ENCODE peak calls at places on chromosome X, in seven cellular contexts. L is MCF 10A, I is activated B cell treated with CpG ODN at 0.5 μM for 24 hours, X is AG09309, F is OCI-LY7, O is GM12865, W is progenitor cell of endocrine pancreas. V is an unnamed sample.

GRCh38 chrX:70970482-70970999 is 39.6 kb upstream of the SLC7A3 start:
- DNase-seq in L (peak), I (no peak), X (no peak), F (peak), O (peak), W (no peak), V (no peak)

GRCh38 chrX:65196758-65197371 is 220.6 kb upstream of the ZC4H2 start:
- DNase-seq in L (no peak), I (no peak), X (no peak), F (peak), O (peak), W (peak), V (peak)

GRCh38 chrX:29965634-29966033 is 249.7 kb upstream of the MAGEB2 start:
- DNase-seq in L (no peak), I (no peak), X (no peak), F (no peak), O (no peak), W (no peak), V (no peak)

GRCh38 chrX:118530537-118530936 is 34.9 kb downstream of the DOCK11 start:
- DNase-seq in L (peak), I (no peak), X (no peak), F (no peak), O (peak), W (no peak), V (no peak)

GRCh38 chrX:13495232-13495631 is 74.2 kb upstream of the EGFL6 start:
- DNase-seq in L (no peak), I (no peak), X (no peak), F (no peak), O (no peak), W (no peak), V (no peak)

GRCh38 chrX:53321216-53321942 is 40.0 kb upstream of the IQSEC2 start:
- DNase-seq in L (no peak), I (no peak), X (no peak), F (no peak), O (no peak), W (no peak), V (peak)

GRCh38 chrX:38806875-38807601 is 5.8 kb downstream of the MID1IP1 start:
- DNase-seq in L (no peak), I (no peak), X (no peak), F (peak), O (no peak), W (no peak), V (no peak)

GRCh38 chrX:68872171-68872570 is 43.4 kb downstream of the EFNB1 start:
- DNase-seq in L (peak), I (no peak), X (no peak), F (no peak), O (no peak), W (no peak), V (no peak)

GRCh38 chrX:135330709-135331108 is 21.4 kb downstream of the ETDC start:
- DNase-seq in L (no peak), I (no peak), X (no peak), F (no peak), O (no peak), W (no peak), V (no peak)

GRCh38 chrX:107674480-107675364 is 46.4 kb downstream of the PRPS1 start:
- DNase-seq in L (peak), I (no peak), X (no peak), F (peak), O (peak), W (no peak), V (peak)

GRCh38 chrX:143837444-143837843 is 46.4 kb upstream of the UBE2NL start:
- DNase-seq in L (no peak), I (no peak), X (no peak), F (no peak), O (no peak), W (no peak), V (no peak)

GRCh38 chrX:13597928-13598327 is 28.5 kb downstream of the EGFL6 start:
- DNase-seq in L (peak), I (no peak), X (no peak), F (no peak), O (no peak), W (no peak), V (no peak)

GRCh38 chrX:43808231-43808630 is 74.0 kb downstream of the MAOB start:
- DNase-seq in L (no peak), I (no peak), X (no peak), F (no peak), O (no peak), W (no peak), V (no peak)

GRCh38 chrX:114841051-114841450 is 176.4 kb downstream of the IL13RA2 start:
- DNase-seq in L (no peak), I (no peak), X (peak), F (no peak), O (no peak), W (no peak), V (no peak)

GRCh38 chrX:107978707-107979307 is 3.4 kb downstream of the TEX13B start:
- DNase-seq in L (peak), I (no peak), X (no peak), F (peak), O (peak), W (no peak), V (no peak)

GRCh38 chrX:134849390-134849789 is 141.4 kb upstream of the SMIM10 start:
- DNase-seq in L (peak), I (no peak), X (peak), F (no peak), O (no peak), W (no peak), V (no peak)

GRCh38 chrX:43641691-43642090 is 14.4 kb upstream of the MAOA start:
- DNase-seq in L (no peak), I (no peak), X (no peak), F (no peak), O (no peak), W (no peak), V (no peak)

GRCh38 chrX:37684426-37684825 is 1.2 kb upstream of the XK start:
- DNase-seq in L (no peak), I (no peak), X (no peak), F (no peak), O (no peak), W (no peak), V (no peak)

GRCh38 chrX:36414056-36414455 is 494.5 kb downstream of the CFAP47 start:
- DNase-seq in L (no peak), I (no peak), X (no peak), F (no peak), O (no peak), W (no peak), V (no peak)

DNA sequence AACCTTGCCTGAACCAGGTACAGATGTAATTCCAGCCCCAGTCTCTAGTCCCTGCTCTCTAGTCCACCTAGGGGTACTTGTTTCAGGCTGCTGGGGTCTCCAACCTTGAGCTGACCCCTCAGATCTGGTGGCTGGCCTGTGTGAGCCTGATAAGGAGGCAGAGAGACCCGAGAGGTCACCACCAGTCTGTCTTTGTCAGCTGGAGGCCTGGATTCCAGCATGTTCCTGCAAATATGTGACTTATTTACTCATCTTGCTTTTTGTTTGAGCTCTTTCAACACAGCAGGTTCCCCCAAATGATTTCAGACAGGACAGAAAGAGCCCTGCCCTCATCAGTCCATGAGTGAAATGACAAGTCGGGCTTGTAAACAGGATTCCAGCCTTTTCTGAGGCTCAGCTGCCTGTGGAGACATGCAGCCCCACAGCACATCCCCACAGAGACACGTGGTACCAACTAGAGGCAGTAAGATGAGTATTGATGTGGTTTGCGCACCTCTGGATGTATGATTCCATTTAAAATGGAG is 37.5 kb upstream of the STK26 start:
- DNase-seq in L (no peak), I (no peak), X (no peak), F (no peak), O (no peak), W (no peak), V (no peak)
- TF ChIP-seq CTCF in L (no peak), I (no peak), X (no peak), F (no peak), O (no peak), W (no peak), V (no peak)

GRCh38 chrX:120450163-120450562 is 18.9 kb downstream of the LAMP2 start:
- DNase-seq in L (peak), I (no peak), X (no peak), F (peak), O (peak), W (no peak), V (no peak)
- TF ChIP-seq CTCF in L (peak), I (no peak), X (peak), F (peak), O (no peak), W (peak), V (peak)

GRCh38 chrX:17736856-17737706 is at the start of gene SCML1:
- DNase-seq in L (peak), I (peak), X (peak), F (no peak), O (peak), W (peak), V (peak)
- TF ChIP-seq CTCF in L (no peak), I (no peak), X (no peak), F (no peak), O (no peak), W (no peak), V (no peak)

DNA sequence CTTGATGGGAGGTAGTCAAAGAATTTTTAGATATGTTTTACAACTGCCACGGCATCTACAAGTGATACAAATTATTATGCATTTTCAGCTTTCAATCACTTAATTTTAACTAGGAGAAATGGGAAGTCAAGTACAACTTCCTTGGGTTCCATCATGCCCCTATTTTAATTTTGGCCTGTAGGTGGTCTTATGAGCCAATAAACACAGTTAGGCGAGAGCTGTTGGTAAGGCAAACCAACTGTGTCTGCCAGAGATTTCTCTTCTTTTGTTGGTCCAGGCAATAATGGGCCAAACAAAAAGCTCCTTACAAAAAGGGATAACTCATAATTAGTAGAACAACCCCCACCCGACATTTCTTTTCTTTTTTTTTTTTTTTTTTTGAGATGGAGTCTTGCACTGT is 63.3 kb upstream of the ARX start:
- DNase-seq in L (no peak), I (no peak), X (no peak), F (peak), O (no peak), W (no peak), V (no peak)
- TF ChIP-seq CTCF in L (no peak), I (no peak), X (no peak), F (no peak), O (no peak), W (no peak), V (no peak)

GRCh38 chrX:47169726-47170515 is 23.7 kb upstream of the UBA1 start:
- DNase-seq in L (peak), I (no peak), X (peak), F (no peak), O (no peak), W (no peak), V (no peak)

GRCh38 chrX:47171996-47172395 is 21.6 kb upstream of the UBA1 start:
- DNase-seq in L (no peak), I (no peak), X (no peak), F (no peak), O (no peak), W (no peak), V (no peak)

GRCh38 chrX:47170861-47171692 is 22.6 kb upstream of the UBA1 start:
- DNase-seq in L (no peak), I (no peak), X (no peak), F (no peak), O (no peak), W (no peak), V (no peak)

GRCh38 chrX:47168495-47169073 is 23.6 kb downstream of the RBM10 start:
- DNase-seq in L (no peak), I (no peak), X (no peak), F (no peak), O (no peak), W (no peak), V (no peak)

GRCh38 chrX:47169273-47169672 is 24.3 kb downstream of the RBM10 start:
- DNase-seq in L (no peak), I (no peak), X (no peak), F (no peak), O (no peak), W (no peak), V (no peak)
- TF ChIP-seq CTCF in L (no peak), I (no peak), X (no peak), F (no peak), O (no peak), W (no peak), V (no peak)

GRCh38 chrX:9117851-9118250 is 83.9 kb upstream of the FAM9B start:
- DNase-seq in L (no peak), I (no peak), X (no peak), F (no peak), O (no peak), W (no peak), V (no peak)
- TF ChIP-seq CTCF in L (no peak), I (no peak), X (no peak), F (no peak), O (no peak), W (no peak), V (no peak)

V was measured in lower lobe of right lung.